ENCODE peak calls at places on chromosomes 7 and 10, in seven cellular contexts. One of them, this sample, is unnamed.

GRCh38 chr10:76769587-76769986 is 868.0 kb downstream of the KCNMA1 start:
- DNase-seq in KBM-7: no peak
- DNase-seq in activated T-cell treated with anti-CD3 and anti-CD28 coated beads for 24 hours: no peak
- DNase-seq in sciatic nerve: no peak
- DNase-seq in activated CD4-positive, alpha-beta T cell treated with anti-CD3 and anti-CD28 coated beads for 24 hours: no peak
- DNase-seq in GM06990: no peak
- DNase-seq in naive B cell: no peak
- DNase-seq in this sample: no peak

GRCh38 chr7:118169146-118169545 is 14.8 kb upstream of the LSM8 start:
- DNase-seq in KBM-7: no peak
- DNase-seq in activated T-cell treated with anti-CD3 and anti-CD28 coated beads for 24 hours: no peak
- DNase-seq in sciatic nerve: no peak
- DNase-seq in activated CD4-positive, alpha-beta T cell treated with anti-CD3 and anti-CD28 coated beads for 24 hours: no peak
- DNase-seq in GM06990: no peak
- DNase-seq in naive B cell: no peak
- DNase-seq in this sample: no peak

GRCh38 chr7:45695249-45695995 is 121.3 kb downstream of the ADCY1 start:
- DNase-seq in KBM-7: no peak
- DNase-seq in activated T-cell treated with anti-CD3 and anti-CD28 coated beads for 24 hours: no peak
- DNase-seq in sciatic nerve: no peak
- DNase-seq in activated CD4-positive, alpha-beta T cell treated with anti-CD3 and anti-CD28 coated beads for 24 hours: no peak
- DNase-seq in GM06990: no peak
- DNase-seq in naive B cell: no peak
- DNase-seq in this sample: no peak

GRCh38 chr10:25536027-25536426 is 361.2 kb downstream of the GPR158 start:
- DNase-seq in KBM-7: no peak
- DNase-seq in activated T-cell treated with anti-CD3 and anti-CD28 coated beads for 24 hours: no peak
- DNase-seq in sciatic nerve: no peak
- DNase-seq in activated CD4-positive, alpha-beta T cell treated with anti-CD3 and anti-CD28 coated beads for 24 hours: no peak
- DNase-seq in GM06990: no peak
- DNase-seq in naive B cell: no peak
- DNase-seq in this sample: no peak

GRCh38 chr10:44083719-44084400 is 301.0 kb downstream of the CXCL12 start:
- DNase-seq in KBM-7: no peak
- DNase-seq in activated T-cell treated with anti-CD3 and anti-CD28 coated beads for 24 hours: no peak
- DNase-seq in sciatic nerve: no peak
- DNase-seq in activated CD4-positive, alpha-beta T cell treated with anti-CD3 and anti-CD28 coated beads for 24 hours: no peak
- DNase-seq in GM06990: no peak
- DNase-seq in naive B cell: no peak
- DNase-seq in this sample: no peak

GRCh38 chr7:106658504-106659368 is 2.2 kb downstream of the CCDC71L start:
- DNase-seq in KBM-7: no peak
- DNase-seq in activated T-cell treated with anti-CD3 and anti-CD28 coated beads for 24 hours: no peak
- DNase-seq in sciatic nerve: no peak
- DNase-seq in activated CD4-positive, alpha-beta T cell treated with anti-CD3 and anti-CD28 coated beads for 24 hours: no peak
- DNase-seq in GM06990: no peak
- DNase-seq in naive B cell: no peak
- DNase-seq in this sample: no peak

GRCh38 chr7:121302214-121302745 is 26.5 kb upstream of the WNT16 start:
- DNase-seq in KBM-7: no peak
- DNase-seq in activated T-cell treated with anti-CD3 and anti-CD28 coated beads for 24 hours: no peak
- DNase-seq in sciatic nerve: no peak
- DNase-seq in activated CD4-positive, alpha-beta T cell treated with anti-CD3 and anti-CD28 coated beads for 24 hours: no peak
- DNase-seq in GM06990: peak; percentile 27
- DNase-seq in naive B cell: peak; percentile 34
- DNase-seq in this sample: no peak

GRCh38 chr10:43137701-43137970 is 609 bp upstream of the CSGALNACT2 start:
- DNase-seq in KBM-7: peak; percentile 46
- DNase-seq in activated T-cell treated with anti-CD3 and anti-CD28 coated beads for 24 hours: no peak
- DNase-seq in sciatic nerve: peak; percentile 75
- DNase-seq in activated CD4-positive, alpha-beta T cell treated with anti-CD3 and anti-CD28 coated beads for 24 hours: no peak
- DNase-seq in GM06990: no peak
- DNase-seq in naive B cell: no peak
- DNase-seq in this sample: no peak

GRCh38 chr10:110824660-110825059 is 47.1 kb upstream of the PDCD4 start:
- DNase-seq in KBM-7: no peak
- DNase-seq in activated T-cell treated with anti-CD3 and anti-CD28 coated beads for 24 hours: no peak
- DNase-seq in sciatic nerve: no peak
- DNase-seq in activated CD4-positive, alpha-beta T cell treated with anti-CD3 and anti-CD28 coated beads for 24 hours: no peak
- DNase-seq in GM06990: no peak
- DNase-seq in naive B cell: no peak
- DNase-seq in this sample: no peak

GRCh38 chr7:29375641-29376562 is 181.3 kb downstream of the CHN2 start:
- DNase-seq in KBM-7: no peak
- DNase-seq in activated T-cell treated with anti-CD3 and anti-CD28 coated beads for 24 hours: no peak
- DNase-seq in sciatic nerve: no peak
- DNase-seq in activated CD4-positive, alpha-beta T cell treated with anti-CD3 and anti-CD28 coated beads for 24 hours: no peak
- DNase-seq in GM06990: no peak
- DNase-seq in naive B cell: no peak
- DNase-seq in this sample: no peak

GRCh38 chr7:542935-543789 is 23.5 kb upstream of the PDGFA start:
- DNase-seq in KBM-7: no peak
- DNase-seq in activated T-cell treated with anti-CD3 and anti-CD28 coated beads for 24 hours: no peak
- DNase-seq in sciatic nerve: no peak
- DNase-seq in activated CD4-positive, alpha-beta T cell treated with anti-CD3 and anti-CD28 coated beads for 24 hours: no peak
- DNase-seq in GM06990: no peak
- DNase-seq in naive B cell: no peak
- DNase-seq in this sample: no peak

GRCh38 chr10:122181901-122182799 is 88.9 kb upstream of the BTBD16 start:
- DNase-seq in KBM-7: no peak
- DNase-seq in activated T-cell treated with anti-CD3 and anti-CD28 coated beads for 24 hours: no peak
- DNase-seq in sciatic nerve: no peak
- DNase-seq in activated CD4-positive, alpha-beta T cell treated with anti-CD3 and anti-CD28 coated beads for 24 hours: no peak
- DNase-seq in GM06990: no peak
- DNase-seq in naive B cell: no peak
- DNase-seq in this sample: no peak

This sample was measured in HL-60.